ENCODE peak calls at places on chromosome 11, in six cellular contexts. J is AG09309, D is cardiac muscle cell, N is heart right ventricle, W is left ventricle myocardium inferior, Y is endothelial cell of umbilical vein. T is an unnamed sample.

GRCh38 chr11:119808431-119809185 is 79.6 kb upstream of the NECTIN1 start:
- DNase-seq in W (no peak), N (no peak), D (no peak), J (no peak), Y (no peak), T (no peak)

GRCh38 chr11:99795999-99796398 is 775.2 kb downstream of the CNTN5 start:
- DNase-seq in Y (no peak), W (no peak), J (no peak), N (no peak), D (no peak), T (no peak)

GRCh38 chr11:134450186-134450585 is 38.1 kb upstream of the B3GAT1 start:
- DNase-seq in N (no peak), W (no peak), D (no peak), Y (no peak), J (no peak), T (no peak)

GRCh38 chr11:126799974-126800373 is 200.6 kb downstream of the KIRREL3 start:
- DNase-seq in Y (no peak), W (no peak), N (no peak), J (peak), D (no peak), T (peak)

GRCh38 chr11:59011672-59012071 is 72.4 kb downstream of the GLYATL1 start:
- DNase-seq in J (no peak), D (no peak), N (no peak), W (no peak), Y (no peak), T (no peak)

GRCh38 chr11:35781342-35782171 is 119.0 kb downstream of the TRIM44 start:
- DNase-seq in Y (no peak), W (no peak), N (no peak), J (no peak), D (peak), T (no peak)

GRCh38 chr11:96027021-96027420 is 103.1 kb upstream of the MTMR2 start:
- DNase-seq in D (no peak), J (no peak), Y (no peak), N (no peak), W (no peak), T (no peak)

GRCh38 chr11:126989942-126990715 is 10.4 kb downstream of the KIRREL3 start:
- DNase-seq in J (peak), N (peak), Y (peak), W (peak), D (peak), T (peak)

GRCh38 chr11:124762077-124762623 is at the start of gene ESAM:
- DNase-seq in W (peak), N (peak), J (no peak), Y (no peak), D (no peak), T (no peak)

DNA sequence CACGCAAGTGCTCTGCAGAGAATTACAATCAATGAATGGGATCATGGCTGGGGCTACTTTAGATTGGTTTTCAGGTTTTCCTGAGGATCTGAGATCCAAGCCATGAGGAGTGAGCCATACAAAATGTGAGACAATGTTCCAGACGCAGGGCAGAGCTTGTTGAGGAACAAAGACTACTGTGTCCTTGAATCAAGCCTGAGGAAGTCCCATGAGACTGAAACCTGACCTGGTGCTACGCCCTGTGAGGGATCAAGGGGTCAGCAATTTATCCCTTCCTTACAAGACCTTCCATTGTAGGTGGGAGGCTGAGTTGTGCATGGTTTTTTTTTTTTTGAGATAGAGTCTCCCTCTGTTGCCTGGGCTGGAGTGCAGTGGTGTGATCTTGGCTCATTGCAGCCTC is 2.1 kb downstream of the INCENP start:
- DNase-seq in Y (no peak), J (no peak), N (no peak), W (no peak), D (no peak), T (no peak)
- H3K4me3 ChIP-seq in Y (no peak), J (no peak), N (no peak), W (no peak), D (no peak), T (peak)

DNA sequence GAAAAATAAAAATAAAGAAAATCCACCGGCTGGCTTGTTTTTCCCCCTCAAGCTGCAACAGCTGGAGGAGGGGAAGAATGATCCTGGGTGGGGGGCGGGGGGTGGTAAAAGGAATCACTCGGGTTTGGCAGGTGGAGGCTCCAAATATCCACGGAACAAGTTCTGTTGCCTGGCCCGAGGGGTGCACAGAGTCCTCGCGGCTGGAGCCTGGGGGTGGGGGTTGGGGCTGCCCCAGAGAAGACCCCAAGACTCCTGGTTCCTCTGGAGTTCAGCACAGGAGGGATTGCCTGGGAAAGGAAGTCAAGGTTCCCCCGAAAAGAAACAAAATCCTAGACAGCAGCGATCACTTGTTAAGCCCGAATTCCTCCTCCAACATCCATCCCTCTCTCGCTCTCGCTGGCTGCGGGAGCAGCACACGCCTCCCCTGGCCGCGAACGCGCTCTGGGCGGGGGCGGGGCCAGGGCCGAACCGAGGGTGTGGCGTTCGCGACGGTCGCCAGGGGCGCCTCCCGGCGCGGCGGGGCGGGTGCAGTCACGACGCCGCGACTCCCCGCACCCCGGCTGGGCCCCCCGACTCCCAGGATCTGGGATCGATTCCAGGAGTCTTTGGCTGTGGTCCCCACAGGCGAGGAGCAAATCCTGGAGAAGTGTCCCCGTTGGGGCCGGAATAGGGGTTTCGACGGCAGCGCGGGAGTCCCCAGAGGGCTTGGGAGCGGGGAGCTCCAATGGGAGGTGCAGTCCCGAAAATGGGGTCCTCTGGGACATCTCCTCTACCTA is at the start of gene KCNA4:
- DNase-seq in Y (no peak), N (peak), D (peak), W (peak), J (no peak), T (no peak)
- TF ChIP-seq CTCF in Y (no peak), N (peak), D (no peak), W (peak), J (no peak), T (no peak)

GRCh38 chr11:114163830-114164401 is 104.4 kb downstream of the ZBTB16 start:
- DNase-seq in J (no peak), D (peak), Y (peak), N (no peak), W (peak), T (no peak)
- H3K4me3 ChIP-seq in J (no peak), D (no peak), Y (no peak), N (no peak), W (peak), T (no peak)

DNA sequence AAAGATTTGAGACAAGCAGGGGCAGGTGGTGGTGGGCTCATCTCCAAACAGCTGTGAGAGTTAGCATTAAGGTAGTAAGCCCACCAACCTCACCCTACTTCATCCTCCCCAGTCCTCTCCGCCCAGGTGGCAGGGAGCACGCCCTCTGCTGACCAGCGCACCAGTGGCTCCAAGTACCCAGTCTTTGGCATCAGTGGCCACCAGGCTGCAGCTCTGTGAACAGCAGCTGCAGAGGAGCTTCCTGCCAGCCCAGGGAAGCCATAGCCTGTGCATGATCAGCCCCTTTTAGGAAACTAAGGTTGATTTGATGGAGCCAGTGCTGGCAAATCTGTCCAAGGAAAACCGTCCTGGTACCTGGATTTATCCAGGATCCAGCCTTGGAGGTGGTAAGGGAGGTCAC is 21.7 kb downstream of the CAVIN3 start:
- DNase-seq in J (no peak), N (peak), Y (peak), W (peak), D (peak), T (no peak)
- TF ChIP-seq CTCF in J (peak), N (peak), Y (peak), W (peak), D (peak), T (peak)

DNA sequence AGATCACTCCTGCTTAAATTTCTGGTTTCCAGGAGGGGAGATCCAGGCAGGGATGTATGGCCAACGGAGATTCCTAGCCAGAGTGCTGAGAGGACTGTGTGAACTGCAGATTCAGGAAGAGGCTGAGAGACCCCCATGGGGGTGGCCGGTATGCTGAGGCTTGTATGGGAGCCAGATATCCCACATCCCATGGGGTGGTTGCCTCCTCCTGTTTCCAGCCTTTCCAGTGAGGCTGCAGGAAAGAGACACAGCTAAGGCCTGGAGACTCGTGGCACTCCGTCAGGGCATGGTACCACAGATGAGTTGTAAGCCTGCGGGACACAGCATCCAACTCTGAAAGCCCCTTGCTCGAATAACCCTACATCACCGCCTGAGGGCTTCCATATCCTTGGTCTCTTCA is 1.4 kb upstream of the MYOD1 start:
- DNase-seq in D (no peak), N (no peak), W (no peak), J (no peak), Y (no peak), T (no peak)
- H3K4me3 ChIP-seq in D (no peak), N (no peak), W (no peak), J (no peak), Y (no peak), T (no peak)

GRCh38 chr11:6625832-6626420 is 6.7 kb upstream of the TPP1 start:
- DNase-seq in Y (no peak), N (no peak), D (no peak), W (no peak), J (no peak), T (no peak)

GRCh38 chr11:6621711-6622211 is 2.5 kb upstream of the TPP1 start:
- DNase-seq in N (no peak), Y (no peak), D (no peak), J (no peak), W (no peak), T (no peak)

GRCh38 chr11:6625156-6625831 is 6.1 kb upstream of the TPP1 start:
- DNase-seq in Y (no peak), N (no peak), D (no peak), J (no peak), W (peak), T (no peak)

GRCh38 chr11:6622261-6623171 is 3.3 kb upstream of the TPP1 start:
- DNase-seq in D (no peak), N (no peak), W (no peak), J (no peak), Y (no peak), T (no peak)

DNA sequence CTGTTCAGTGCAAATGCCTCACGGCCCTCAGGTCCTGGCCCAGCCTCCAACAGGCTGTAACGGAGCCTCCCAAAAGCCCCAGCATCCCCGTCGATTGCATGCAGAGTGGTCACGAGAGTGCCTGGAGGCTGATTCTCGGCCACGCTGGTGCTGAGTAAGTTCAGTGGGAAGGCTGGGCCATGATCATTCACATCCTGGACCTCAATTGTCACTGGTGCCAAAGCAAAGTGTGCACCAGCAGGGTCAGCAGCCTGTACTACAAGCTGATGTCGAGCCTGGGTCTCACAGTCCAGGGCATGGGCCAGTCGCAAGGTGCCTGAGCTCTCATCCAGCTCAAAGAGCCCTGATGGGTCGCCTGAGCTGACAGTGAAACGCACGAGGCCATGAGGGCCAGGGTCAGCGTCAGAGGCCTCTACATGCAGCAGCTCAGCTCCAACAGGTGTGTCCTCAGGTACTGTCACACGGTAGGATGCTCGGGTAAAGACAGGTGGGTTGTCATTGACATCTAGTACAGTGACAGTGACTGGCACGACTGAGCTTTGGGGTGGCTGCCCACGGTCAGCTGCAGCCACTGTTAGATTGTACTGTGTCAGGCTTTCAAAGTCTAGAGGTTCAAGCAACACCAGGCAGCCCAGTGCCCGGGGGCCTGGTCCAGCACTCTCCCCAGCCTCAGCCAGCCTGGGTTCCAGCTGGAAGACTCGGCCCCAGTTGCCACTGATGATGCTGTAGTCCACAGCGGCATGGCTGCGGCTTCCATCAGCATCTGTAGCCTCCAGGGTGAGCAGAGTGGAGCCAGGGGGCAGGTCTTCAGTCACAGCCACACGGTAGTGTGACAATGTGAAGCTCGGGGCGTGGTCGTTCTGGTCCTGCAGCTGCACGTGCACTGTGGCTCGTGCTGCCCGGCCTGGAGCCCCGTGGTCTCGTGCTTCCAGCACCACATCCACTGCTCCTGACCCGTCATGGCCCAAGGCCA is 4.5 kb upstream of the TPP1 start:
- DNase-seq in D (no peak), J (no peak), N (no peak), W (peak), Y (no peak), T (no peak)
- TF ChIP-seq CTCF in D (no peak), J (no peak), N (no peak), W (no peak), Y (no peak), T (no peak)